ENCODE peak calls at places on chromosomes 11 and 22, in eight cellular contexts. O, Z, R, Y, N, W, J and X are unnamed samples.

GRCh38 chr22:31253949-31254348 is 38.3 kb downstream of the PIK3IP1 start:
- DNase-seq in O (peak), Z (no peak), R (no peak), Y (no peak), N (no peak), W (no peak), J (no peak), X (no peak)

GRCh38 chr11:119550330-119550729 is 127.4 kb upstream of the THY1 start:
- DNase-seq in O (no peak), Z (no peak), R (no peak), Y (no peak), N (no peak), W (no peak), J (no peak), X (no peak)

GRCh38 chr11:67384851-67385366 is 6.9 kb upstream of the RAD9A start:
- DNase-seq in O (no peak), Z (no peak), R (peak), Y (no peak), N (no peak), W (no peak), J (no peak), X (no peak)

GRCh38 chr11:69877235-69877634 is 58.0 kb upstream of the FGF3 start:
- DNase-seq in O (no peak), Z (peak), R (no peak), Y (no peak), N (no peak), W (peak), J (no peak), X (no peak)

GRCh38 chr11:35267504-35267903 is 128.5 kb downstream of the CD44 start:
- DNase-seq in O (no peak), Z (no peak), R (no peak), Y (no peak), N (no peak), W (no peak), J (no peak), X (no peak)

GRCh38 chr11:108576523-108576922 is 17.0 kb downstream of the EXPH5 start:
- DNase-seq in O (no peak), Z (no peak), R (no peak), Y (no peak), N (no peak), W (no peak), J (no peak), X (no peak)

GRCh38 chr22:32558681-32559355 is 84.2 kb downstream of the FBXO7 start:
- DNase-seq in O (no peak), Z (peak), R (peak), Y (no peak), N (no peak), W (peak), J (no peak), X (no peak)

GRCh38 chr11:1852885-1853284 is at the start of gene LSP1:
- DNase-seq in O (no peak), Z (no peak), R (no peak), Y (peak), N (peak), W (no peak), J (no peak), X (peak)

GRCh38 chr22:29138556-29138955 is 65.7 kb downstream of the KREMEN1 start:
- DNase-seq in O (no peak), Z (no peak), R (no peak), Y (no peak), N (no peak), W (no peak), J (no peak), X (no peak)

GRCh38 chr11:83157755-83158473 is 983 bp downstream of the PCF11 start:
- DNase-seq in O (peak), Z (peak), R (peak), Y (peak), N (peak), W (peak), J (peak), X (no peak)

GRCh38 chr11:68369161-68369560 is 56.8 kb downstream of the LRP5 start:
- DNase-seq in O (no peak), Z (no peak), R (no peak), Y (no peak), N (no peak), W (no peak), J (no peak), X (no peak)

GRCh38 chr22:18994780-18995711 is 59.0 kb upstream of the PRODH start:
- DNase-seq in O (no peak), Z (no peak), R (no peak), Y (no peak), N (no peak), W (no peak), J (no peak), X (no peak)

GRCh38 chr22:17984114-17984513 is 40.2 kb downstream of the MICAL3 start:
- DNase-seq in O (no peak), Z (no peak), R (no peak), Y (no peak), N (peak), W (no peak), J (no peak), X (no peak)

GRCh38 chr11:128582496-128583366 is 4.6 kb downstream of the ETS1 start:
- DNase-seq in O (peak), Z (no peak), R (no peak), Y (no peak), N (no peak), W (peak), J (no peak), X (no peak)

GRCh38 chr11:46302866-46303265 is 25.4 kb downstream of the CREB3L1 start:
- DNase-seq in O (no peak), Z (no peak), R (no peak), Y (peak), N (no peak), W (no peak), J (no peak), X (peak)

GRCh38 chr11:78645226-78646202 is 70.8 kb upstream of the NARS2 start:
- DNase-seq in O (peak), Z (peak), R (peak), Y (peak), N (peak), W (peak), J (peak), X (peak)

GRCh38 chr22:19664406-19664805 is 49.9 kb upstream of the SEPTIN5 start:
- DNase-seq in O (no peak), Z (no peak), R (no peak), Y (no peak), N (no peak), W (no peak), J (no peak), X (no peak)

GRCh38 chr11:107696140-107696539 is 15.7 kb downstream of the SLN start:
- DNase-seq in O (no peak), Z (no peak), R (no peak), Y (no peak), N (no peak), W (no peak), J (no peak), X (no peak)

GRCh38 chr11:114183041-114183511 is 113.1 kb upstream of the NNMT start:
- DNase-seq in O (no peak), Z (no peak), R (no peak), Y (no peak), N (peak), W (peak), J (no peak), X (no peak)

GRCh38 chr11:57276857-57277505 is 39.9 kb upstream of the APLNR start:
- DNase-seq in O (no peak), Z (no peak), R (no peak), Y (no peak), N (no peak), W (no peak), J (no peak), X (no peak)

GRCh38 chr22:29146771-29147170 is 58.9 kb upstream of the EMID1 start:
- DNase-seq in O (no peak), Z (no peak), R (no peak), Y (no peak), N (no peak), W (no peak), J (no peak), X (no peak)

GRCh38 chr11:68843052-68843561 is 1.4 kb upstream of the CPT1A start:
- DNase-seq in O (no peak), Z (no peak), R (no peak), Y (no peak), N (peak), W (peak), J (no peak), X (no peak)